ENCODE peak calls at places on chromosomes 6 and 20, in nine cellular contexts. One of them, this sample, is unnamed.

GRCh38 chr6:92756912-92757311 is 662.4 kb downstream of the EPHA7 start:
- DNase-seq in GM20000: no peak
- DNase-seq in fibroblast of gingiva: peak; percentile 1
- DNase-seq in activated naive CD4-positive, alpha-beta T cell: no peak
- DNase-seq in Daoy: no peak
- DNase-seq in GM12865: no peak
- DNase-seq in AG10803: peak; percentile 12
- DNase-seq in islet precursor cell: no peak
- DNase-seq in CD8-positive, alpha-beta T cell: no peak
- DNase-seq in this sample: no peak

GRCh38 chr20:18263723-18264122 is 24.6 kb upstream of the ZNF133 start:
- DNase-seq in GM20000: no peak
- DNase-seq in fibroblast of gingiva: peak; percentile 12
- DNase-seq in activated naive CD4-positive, alpha-beta T cell: no peak
- DNase-seq in Daoy: peak; percentile 9
- DNase-seq in GM12865: no peak
- DNase-seq in AG10803: no peak
- DNase-seq in islet precursor cell: no peak
- DNase-seq in CD8-positive, alpha-beta T cell: no peak
- DNase-seq in this sample: no peak

GRCh38 chr20:32742322-32743236 is 688 bp downstream of the COMMD7 start:
- DNase-seq in GM20000: peak; percentile 31
- DNase-seq in fibroblast of gingiva: no peak
- DNase-seq in activated naive CD4-positive, alpha-beta T cell: no peak
- DNase-seq in Daoy: no peak
- DNase-seq in GM12865: no peak
- DNase-seq in AG10803: no peak
- DNase-seq in islet precursor cell: no peak
- DNase-seq in CD8-positive, alpha-beta T cell: peak; percentile 20
- DNase-seq in this sample: no peak

GRCh38 chr20:22795897-22796296 is 211.5 kb upstream of the FOXA2 start:
- DNase-seq in GM20000: no peak
- DNase-seq in fibroblast of gingiva: peak; percentile 95
- DNase-seq in activated naive CD4-positive, alpha-beta T cell: no peak
- DNase-seq in Daoy: peak; percentile 92
- DNase-seq in GM12865: no peak
- DNase-seq in AG10803: peak; percentile 95
- DNase-seq in islet precursor cell: peak; percentile 81
- DNase-seq in CD8-positive, alpha-beta T cell: no peak
- DNase-seq in this sample: peak; percentile 63

GRCh38 chr6:127115032-127115661 is 3.3 kb upstream of the RSPO3 start:
- DNase-seq in GM20000: no peak
- DNase-seq in fibroblast of gingiva: no peak
- DNase-seq in activated naive CD4-positive, alpha-beta T cell: no peak
- DNase-seq in Daoy: no peak
- DNase-seq in GM12865: no peak
- DNase-seq in AG10803: peak; percentile 43
- DNase-seq in islet precursor cell: no peak
- DNase-seq in CD8-positive, alpha-beta T cell: no peak
- DNase-seq in this sample: no peak

GRCh38 chr6:152094992-152095592 is 287.6 kb downstream of the ESR1 start:
- DNase-seq in GM20000: no peak
- DNase-seq in fibroblast of gingiva: peak; percentile 99
- DNase-seq in activated naive CD4-positive, alpha-beta T cell: no peak
- DNase-seq in Daoy: peak; percentile 91
- DNase-seq in GM12865: no peak
- DNase-seq in AG10803: peak; percentile 100
- DNase-seq in islet precursor cell: peak; percentile 94
- DNase-seq in CD8-positive, alpha-beta T cell: no peak
- DNase-seq in this sample: peak; percentile 96

GRCh38 chr6:39831701-39832100 is 39.5 kb downstream of the DAAM2 start:
- DNase-seq in GM20000: no peak
- DNase-seq in fibroblast of gingiva: no peak
- DNase-seq in activated naive CD4-positive, alpha-beta T cell: no peak
- DNase-seq in Daoy: no peak
- DNase-seq in GM12865: no peak
- DNase-seq in AG10803: no peak
- DNase-seq in islet precursor cell: no peak
- DNase-seq in CD8-positive, alpha-beta T cell: no peak
- DNase-seq in this sample: no peak

GRCh38 chr6:152634773-152635172 is 2.4 kb downstream of the SYNE1 start:
- DNase-seq in GM20000: no peak
- DNase-seq in fibroblast of gingiva: no peak
- DNase-seq in activated naive CD4-positive, alpha-beta T cell: no peak
- DNase-seq in Daoy: no peak
- DNase-seq in GM12865: peak; percentile 85
- DNase-seq in AG10803: peak; percentile 1
- DNase-seq in islet precursor cell: no peak
- DNase-seq in CD8-positive, alpha-beta T cell: peak; percentile 38
- DNase-seq in this sample: no peak

GRCh38 chr20:46660487-46660886 is 9.2 kb upstream of the SLC13A3 start:
- DNase-seq in GM20000: no peak
- DNase-seq in fibroblast of gingiva: no peak
- DNase-seq in activated naive CD4-positive, alpha-beta T cell: no peak
- DNase-seq in Daoy: no peak
- DNase-seq in GM12865: no peak
- DNase-seq in AG10803: no peak
- DNase-seq in islet precursor cell: no peak
- DNase-seq in CD8-positive, alpha-beta T cell: no peak
- DNase-seq in this sample: no peak

GRCh38 chr6:131657630-131658111 is 20.6 kb downstream of the ENPP3 start:
- DNase-seq in GM20000: no peak
- DNase-seq in fibroblast of gingiva: no peak
- DNase-seq in activated naive CD4-positive, alpha-beta T cell: no peak
- DNase-seq in Daoy: peak; percentile 43
- DNase-seq in GM12865: no peak
- DNase-seq in AG10803: peak; percentile 92
- DNase-seq in islet precursor cell: no peak
- DNase-seq in CD8-positive, alpha-beta T cell: no peak
- DNase-seq in this sample: no peak

GRCh38 chr6:91276315-91276714 is 689.4 kb upstream of the MAP3K7 start:
- DNase-seq in GM20000: peak; percentile 22
- DNase-seq in fibroblast of gingiva: no peak
- DNase-seq in activated naive CD4-positive, alpha-beta T cell: no peak
- DNase-seq in Daoy: no peak
- DNase-seq in GM12865: no peak
- DNase-seq in AG10803: no peak
- DNase-seq in islet precursor cell: no peak
- DNase-seq in CD8-positive, alpha-beta T cell: no peak
- DNase-seq in this sample: no peak

GRCh38 chr6:122789862-122790739 is 1.0 kb downstream of the SMPDL3A start:
- DNase-seq in GM20000: peak; percentile 57
- DNase-seq in fibroblast of gingiva: peak; percentile 26
- DNase-seq in activated naive CD4-positive, alpha-beta T cell: no peak
- DNase-seq in Daoy: peak; percentile 5
- DNase-seq in GM12865: peak; percentile 15
- DNase-seq in AG10803: peak; percentile 11
- DNase-seq in islet precursor cell: peak; percentile 69
- DNase-seq in CD8-positive, alpha-beta T cell: no peak
- DNase-seq in this sample: no peak

GRCh38 chr6:160500639-160501038 is 152.5 kb downstream of the SLC22A3 start:
- DNase-seq in GM20000: no peak
- DNase-seq in fibroblast of gingiva: no peak
- DNase-seq in activated naive CD4-positive, alpha-beta T cell: no peak
- DNase-seq in Daoy: no peak
- DNase-seq in GM12865: peak; percentile 14
- DNase-seq in AG10803: no peak
- DNase-seq in islet precursor cell: no peak
- DNase-seq in CD8-positive, alpha-beta T cell: no peak
- DNase-seq in this sample: no peak

GRCh38 chr6:142387997-142388815 is 86.4 kb downstream of the ADGRG6 start:
- DNase-seq in GM20000: peak; percentile 5
- DNase-seq in fibroblast of gingiva: peak; percentile 46
- DNase-seq in activated naive CD4-positive, alpha-beta T cell: no peak
- DNase-seq in Daoy: peak; percentile 17
- DNase-seq in GM12865: peak; percentile 27
- DNase-seq in AG10803: peak; percentile 71
- DNase-seq in islet precursor cell: no peak
- DNase-seq in CD8-positive, alpha-beta T cell: no peak
- DNase-seq in this sample: peak; percentile 78

GRCh38 chr6:99132026-99132425 is 184.3 kb upstream of the FBXL4 start:
- DNase-seq in GM20000: no peak
- DNase-seq in fibroblast of gingiva: no peak
- DNase-seq in activated naive CD4-positive, alpha-beta T cell: no peak
- DNase-seq in Daoy: no peak
- DNase-seq in GM12865: no peak
- DNase-seq in AG10803: no peak
- DNase-seq in islet precursor cell: no peak
- DNase-seq in CD8-positive, alpha-beta T cell: no peak
- DNase-seq in this sample: no peak

GRCh38 chr6:26243742-26244141 is 121.3 kb upstream of the BTN3A2 start:
- DNase-seq in GM20000: no peak
- DNase-seq in fibroblast of gingiva: no peak
- DNase-seq in activated naive CD4-positive, alpha-beta T cell: no peak
- DNase-seq in Daoy: no peak
- DNase-seq in GM12865: no peak
- DNase-seq in AG10803: no peak
- DNase-seq in islet precursor cell: no peak
- DNase-seq in CD8-positive, alpha-beta T cell: no peak
- DNase-seq in this sample: no peak

GRCh38 chr6:137013738-137014602 is 30.8 kb downstream of the IL20RA start:
- DNase-seq in GM20000: no peak
- DNase-seq in fibroblast of gingiva: peak; percentile 72
- DNase-seq in activated naive CD4-positive, alpha-beta T cell: no peak
- DNase-seq in Daoy: peak; percentile 32
- DNase-seq in GM12865: no peak
- DNase-seq in AG10803: peak; percentile 75
- DNase-seq in islet precursor cell: no peak
- DNase-seq in CD8-positive, alpha-beta T cell: no peak
- DNase-seq in this sample: no peak

GRCh38 chr6:35522660-35523658 is 10.3 kb upstream of the TULP1 start:
- DNase-seq in GM20000: peak; percentile 84
- DNase-seq in fibroblast of gingiva: peak; percentile 39
- DNase-seq in activated naive CD4-positive, alpha-beta T cell: peak; percentile 53
- DNase-seq in Daoy: peak; percentile 79
- DNase-seq in GM12865: peak; percentile 73
- DNase-seq in AG10803: peak; percentile 35
- DNase-seq in islet precursor cell: peak; percentile 86
- DNase-seq in CD8-positive, alpha-beta T cell: peak; percentile 74
- DNase-seq in this sample: peak; percentile 9

GRCh38 chr20:40948352-40949267 is 80.0 kb upstream of the TOP1 start:
- DNase-seq in GM20000: no peak
- DNase-seq in fibroblast of gingiva: no peak
- DNase-seq in activated naive CD4-positive, alpha-beta T cell: no peak
- DNase-seq in Daoy: peak; percentile 25
- DNase-seq in GM12865: no peak
- DNase-seq in AG10803: no peak
- DNase-seq in islet precursor cell: no peak
- DNase-seq in CD8-positive, alpha-beta T cell: no peak
- DNase-seq in this sample: no peak

GRCh38 chr20:53750827-53751393 is 157.3 kb upstream of the ZNF217 start:
- DNase-seq in GM20000: no peak
- DNase-seq in fibroblast of gingiva: peak; percentile 72
- DNase-seq in activated naive CD4-positive, alpha-beta T cell: no peak
- DNase-seq in Daoy: peak; percentile 57
- DNase-seq in GM12865: no peak
- DNase-seq in AG10803: peak; percentile 94
- DNase-seq in islet precursor cell: peak; percentile 81
- DNase-seq in CD8-positive, alpha-beta T cell: peak; percentile 35
- DNase-seq in this sample: no peak

GRCh38 chr6:149965191-149966020 is 1.7 kb downstream of the ULBP1 start:
- DNase-seq in GM20000: peak; percentile 47
- DNase-seq in fibroblast of gingiva: no peak
- DNase-seq in activated naive CD4-positive, alpha-beta T cell: no peak
- DNase-seq in Daoy: peak; percentile 41
- DNase-seq in GM12865: no peak
- DNase-seq in AG10803: no peak
- DNase-seq in islet precursor cell: peak; percentile 63
- DNase-seq in CD8-positive, alpha-beta T cell: peak; percentile 37
- DNase-seq in this sample: no peak

GRCh38 chr6:157800420-157801237 is 22.4 kb upstream of the SNX9 start:
- DNase-seq in GM20000: peak; percentile 61
- DNase-seq in fibroblast of gingiva: peak; percentile 47
- DNase-seq in activated naive CD4-positive, alpha-beta T cell: no peak
- DNase-seq in Daoy: peak; percentile 47
- DNase-seq in GM12865: peak; percentile 79
- DNase-seq in AG10803: peak; percentile 67
- DNase-seq in islet precursor cell: no peak
- DNase-seq in CD8-positive, alpha-beta T cell: no peak
- DNase-seq in this sample: no peak

GRCh38 chr6:169931223-169931760 is 179.9 kb downstream of the ERMARD start:
- DNase-seq in GM20000: no peak
- DNase-seq in fibroblast of gingiva: no peak
- DNase-seq in activated naive CD4-positive, alpha-beta T cell: no peak
- DNase-seq in Daoy: no peak
- DNase-seq in GM12865: no peak
- DNase-seq in AG10803: no peak
- DNase-seq in islet precursor cell: peak; percentile 45
- DNase-seq in CD8-positive, alpha-beta T cell: no peak
- DNase-seq in this sample: no peak

GRCh38 chr6:35063701-35064507 is 77.2 kb downstream of the TCP11 start:
- DNase-seq in GM20000: no peak
- DNase-seq in fibroblast of gingiva: no peak
- DNase-seq in activated naive CD4-positive, alpha-beta T cell: no peak
- DNase-seq in Daoy: no peak
- DNase-seq in GM12865: no peak
- DNase-seq in AG10803: no peak
- DNase-seq in islet precursor cell: no peak
- DNase-seq in CD8-positive, alpha-beta T cell: no peak
- DNase-seq in this sample: no peak

GRCh38 chr6:79627422-79627821 is 3.7 kb upstream of the SH3BGRL2 start:
- DNase-seq in GM20000: no peak
- DNase-seq in fibroblast of gingiva: no peak
- DNase-seq in activated naive CD4-positive, alpha-beta T cell: no peak
- DNase-seq in Daoy: no peak
- DNase-seq in GM12865: no peak
- DNase-seq in AG10803: no peak
- DNase-seq in islet precursor cell: no peak
- DNase-seq in CD8-positive, alpha-beta T cell: no peak
- DNase-seq in this sample: no peak

GRCh38 chr20:11718474-11719094 is 199.1 kb upstream of the BTBD3 start:
- DNase-seq in GM20000: no peak
- DNase-seq in fibroblast of gingiva: no peak
- DNase-seq in activated naive CD4-positive, alpha-beta T cell: no peak
- DNase-seq in Daoy: no peak
- DNase-seq in GM12865: no peak
- DNase-seq in AG10803: no peak
- DNase-seq in islet precursor cell: no peak
- DNase-seq in CD8-positive, alpha-beta T cell: no peak
- DNase-seq in this sample: no peak

GRCh38 chr6:8100159-8100854 is 2.0 kb downstream of the EEF1E1 start:
- DNase-seq in GM20000: no peak
- DNase-seq in fibroblast of gingiva: no peak
- DNase-seq in activated naive CD4-positive, alpha-beta T cell: no peak
- DNase-seq in Daoy: no peak
- DNase-seq in GM12865: no peak
- DNase-seq in AG10803: no peak
- DNase-seq in islet precursor cell: no peak
- DNase-seq in CD8-positive, alpha-beta T cell: no peak
- DNase-seq in this sample: no peak

GRCh38 chr6:71333700-71334099 is 45.1 kb downstream of the OGFRL1 start:
- DNase-seq in GM20000: no peak
- DNase-seq in fibroblast of gingiva: peak; percentile 88
- DNase-seq in activated naive CD4-positive, alpha-beta T cell: no peak
- DNase-seq in Daoy: peak; percentile 66
- DNase-seq in GM12865: no peak
- DNase-seq in AG10803: peak; percentile 93
- DNase-seq in islet precursor cell: no peak
- DNase-seq in CD8-positive, alpha-beta T cell: no peak
- DNase-seq in this sample: peak; percentile 58

GRCh38 chr6:170158296-170159039 is 132.4 kb downstream of the DLL1 start:
- DNase-seq in GM20000: no peak
- DNase-seq in fibroblast of gingiva: no peak
- DNase-seq in activated naive CD4-positive, alpha-beta T cell: no peak
- DNase-seq in Daoy: no peak
- DNase-seq in GM12865: no peak
- DNase-seq in AG10803: no peak
- DNase-seq in islet precursor cell: no peak
- DNase-seq in CD8-positive, alpha-beta T cell: no peak
- DNase-seq in this sample: no peak

GRCh38 chr6:108080010-108080780 is 5.7 kb upstream of the OSTM1 start:
- DNase-seq in GM20000: no peak
- DNase-seq in fibroblast of gingiva: peak; percentile 46
- DNase-seq in activated naive CD4-positive, alpha-beta T cell: no peak
- DNase-seq in Daoy: peak; percentile 90
- DNase-seq in GM12865: no peak
- DNase-seq in AG10803: peak; percentile 43
- DNase-seq in islet precursor cell: peak; percentile 95
- DNase-seq in CD8-positive, alpha-beta T cell: no peak
- DNase-seq in this sample: no peak

GRCh38 chr6:19050765-19051164 is 663.6 kb downstream of the RNF144B start:
- DNase-seq in GM20000: no peak
- DNase-seq in fibroblast of gingiva: no peak
- DNase-seq in activated naive CD4-positive, alpha-beta T cell: no peak
- DNase-seq in Daoy: no peak
- DNase-seq in GM12865: no peak
- DNase-seq in AG10803: no peak
- DNase-seq in islet precursor cell: no peak
- DNase-seq in CD8-positive, alpha-beta T cell: no peak
- DNase-seq in this sample: no peak